ENCODE peak calls at places on chromosomes 6 and 20, in four cellular contexts. A, N, Z and J are unnamed samples.

GRCh38 chr20:15011631-15012030 is 674.2 kb upstream of the FLRT3 start:
- DNase-seq in A (no peak), N (no peak), Z (no peak), J (no peak)

GRCh38 chr6:157379656-157380457 is 1.1 kb upstream of the ZDHHC14 start:
- DNase-seq in A (peak), N (peak), Z (peak), J (peak)

GRCh38 chr6:7468382-7469081 is 72.9 kb upstream of the DSP start:
- DNase-seq in A (peak), N (no peak), Z (peak), J (no peak)

GRCh38 chr20:2336471-2336870 is 40.7 kb downstream of the TGM3 start:
- DNase-seq in A (no peak), N (no peak), Z (no peak), J (no peak)

GRCh38 chr6:130303436-130303835 is 62.4 kb upstream of the TMEM200A start:
- DNase-seq in A (no peak), N (no peak), Z (peak), J (no peak)

GRCh38 chr6:14682821-14683220 is 563.0 kb upstream of the JARID2 start:
- DNase-seq in A (no peak), N (no peak), Z (peak), J (no peak)

GRCh38 chr6:30683137-30683979 is 3.1 kb downstream of the PPP1R18 start:
- DNase-seq in A (peak), N (peak), Z (no peak), J (no peak)

GRCh38 chr6:31495580-31495979 is 2.4 kb upstream of the MICB start:
- DNase-seq in A (no peak), N (no peak), Z (peak), J (peak)

GRCh38 chr6:21593927-21594421 is 423 bp downstream of the SOX4 start:
- DNase-seq in A (no peak), N (no peak), Z (peak), J (no peak)

GRCh38 chr20:23150304-23151007 is 64.3 kb upstream of the CD93 start:
- DNase-seq in A (no peak), N (peak), Z (no peak), J (peak)

GRCh38 chr20:25324412-25324811 is 66.2 kb downstream of the ABHD12 start:
- DNase-seq in A (no peak), N (no peak), Z (no peak), J (no peak)

GRCh38 chr6:64908104-64908503 is 798.9 kb downstream of the EYS start:
- DNase-seq in A (no peak), N (peak), Z (no peak), J (no peak)

GRCh38 chr20:7926767-7927166 is 13.5 kb downstream of the HAO1 start:
- DNase-seq in A (no peak), N (no peak), Z (peak), J (no peak)

GRCh38 chr6:167506443-167507231 is 181.8 kb downstream of the TTLL2 start:
- DNase-seq in A (no peak), N (no peak), Z (no peak), J (peak)

GRCh38 chr20:53883098-53883762 is 187.2 kb downstream of the BCAS1 start:
- DNase-seq in A (no peak), N (no peak), Z (peak), J (no peak)

GRCh38 chr6:34791164-34791841 is 580 bp upstream of the BLTP3A start:
- DNase-seq in A (peak), N (peak), Z (peak), J (peak)

GRCh38 chr6:117449549-117450439 is 24.1 kb upstream of the ROS1 start:
- DNase-seq in A (peak), N (no peak), Z (peak), J (peak)

GRCh38 chr6:79833264-79833663 is 114.1 kb downstream of the ELOVL4 start:
- DNase-seq in A (no peak), N (no peak), Z (no peak), J (no peak)

GRCh38 chr20:36092424-36093024 is 62.0 kb upstream of the EPB41L1 start:
- DNase-seq in A (peak), N (no peak), Z (no peak), J (peak)

GRCh38 chr6:5119090-5119951 is 34.2 kb downstream of the PPP1R3G start:
- DNase-seq in A (no peak), N (no peak), Z (no peak), J (no peak)

GRCh38 chr6:167574431-167575097 is 249.7 kb downstream of the TTLL2 start:
- DNase-seq in A (peak), N (peak), Z (no peak), J (no peak)

GRCh38 chr20:51570755-51571469 is 28.4 kb upstream of the NFATC2 start:
- DNase-seq in A (no peak), N (no peak), Z (peak), J (no peak)

GRCh38 chr6:30154709-30155521 is 6.1 kb downstream of the TRIM10 start:
- DNase-seq in A (no peak), N (no peak), Z (peak), J (no peak)

GRCh38 chr6:144190593-144190992 is 40.3 kb downstream of the STX11 start:
- DNase-seq in A (no peak), N (no peak), Z (peak), J (no peak)

GRCh38 chr20:37533154-37533715 is 5.6 kb upstream of the BLCAP start:
- DNase-seq in A (no peak), N (no peak), Z (no peak), J (no peak)

GRCh38 chr20:23404196-23404595 is 17.1 kb downstream of the NAPB start:
- DNase-seq in A (no peak), N (no peak), Z (peak), J (no peak)

GRCh38 chr6:83605517-83605916 is 93.2 kb downstream of the PRSS35 start:
- DNase-seq in A (no peak), N (no peak), Z (no peak), J (no peak)

GRCh38 chr6:140134224-140134623 is 759.8 kb upstream of the CITED2 start:
- DNase-seq in A (no peak), N (peak), Z (no peak), J (no peak)

GRCh38 chr6:36441307-36441894 is 1.3 kb downstream of the PXT1 start:
- DNase-seq in A (peak), N (peak), Z (peak), J (peak)

GRCh38 chr6:41135062-41135832 is 18.9 kb downstream of the TREML1 start:
- DNase-seq in A (no peak), N (no peak), Z (no peak), J (no peak)

GRCh38 chr20:63664861-63665594 is 6.9 kb downstream of the RTEL1 start:
- DNase-seq in A (peak), N (no peak), Z (no peak), J (no peak)

GRCh38 chr6:43705996-43706395 is 18.4 kb upstream of the MRPS18A start:
- DNase-seq in A (no peak), N (peak), Z (peak), J (no peak)

GRCh38 chr6:105135056-105135455 is 44.8 kb downstream of the POPDC3 start:
- DNase-seq in A (no peak), N (no peak), Z (peak), J (no peak)

GRCh38 chr6:27023664-27024063 is 223.8 kb upstream of the PRSS16 start:
- DNase-seq in A (no peak), N (no peak), Z (no peak), J (no peak)

GRCh38 chr20:409697-410559 is 1.8 kb downstream of the RBCK1 start:
- DNase-seq in A (no peak), N (no peak), Z (no peak), J (peak)

GRCh38 chr20:25040438-25040831 is 17.5 kb downstream of the ACSS1 start:
- DNase-seq in A (peak), N (peak), Z (peak), J (no peak)

GRCh38 chr6:154491567-154492470 is 18.7 kb downstream of the CNKSR3 start:
- DNase-seq in A (no peak), N (no peak), Z (peak), J (no peak)

GRCh38 chr20:38874460-38875169 is 51.6 kb upstream of the FAM83D start:
- DNase-seq in A (no peak), N (no peak), Z (no peak), J (no peak)

GRCh38 chr6:130670142-130670541 is 157.1 kb upstream of the SMLR1 start:
- DNase-seq in A (no peak), N (no peak), Z (no peak), J (no peak)

GRCh38 chr20:58235010-58235409 is 6.6 kb upstream of the ANKRD60 start:
- DNase-seq in A (no peak), N (no peak), Z (no peak), J (no peak)
- H3K4me3 ChIP-seq in A (no peak), N (no peak), Z (no peak), J (no peak)

DNA sequence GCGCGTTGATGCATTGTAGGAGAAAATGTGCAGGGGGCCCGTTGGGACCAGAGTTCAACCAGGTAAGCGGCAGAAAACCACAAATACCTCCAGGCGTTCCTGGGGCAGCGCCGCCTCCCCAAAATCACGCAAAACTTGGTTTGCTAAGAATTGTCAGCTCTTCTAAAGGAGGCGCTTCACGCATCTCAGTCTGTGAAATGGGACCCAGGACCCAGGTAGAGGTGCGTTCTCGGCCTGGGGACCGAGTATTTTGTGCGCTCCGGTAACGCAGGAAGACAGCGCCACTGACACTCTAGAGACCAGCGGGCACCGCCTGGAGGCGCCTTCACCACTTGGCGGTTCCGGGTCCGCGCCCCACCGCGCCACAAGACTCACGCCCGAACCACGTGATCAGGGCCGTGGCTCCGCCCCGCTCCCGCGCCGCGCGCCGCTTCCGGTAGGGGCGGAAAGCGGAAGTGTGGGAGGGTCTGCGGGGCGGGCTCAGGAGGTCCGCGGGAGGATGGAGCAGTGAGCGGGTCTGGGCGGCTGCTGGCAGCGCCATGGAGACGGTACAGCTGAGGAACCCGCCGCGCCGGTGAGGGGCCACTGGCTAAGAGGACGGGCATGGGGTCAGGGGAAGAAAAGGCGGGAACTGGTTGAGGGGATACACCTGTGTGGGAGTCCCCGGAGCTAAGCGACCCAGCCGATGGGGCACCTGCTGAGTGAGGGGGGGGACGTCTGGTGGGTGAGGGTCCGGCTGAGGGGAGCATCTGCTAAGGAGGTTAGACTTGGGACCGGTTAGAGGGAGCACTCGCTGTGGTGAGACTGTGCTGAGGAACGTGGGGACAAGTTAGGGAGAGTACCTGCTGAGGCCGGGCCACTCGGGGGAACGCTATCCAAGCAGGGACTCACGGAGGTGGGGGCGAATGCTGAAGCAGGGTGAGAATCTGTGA is at the start of gene STK4:
- DNase-seq in A (peak), N (peak), Z (peak), J (peak)
- TF ChIP-seq POLR2A in A (peak), N (peak), Z (peak), J (peak)

GRCh38 chr6:3835055-3835731 is 14.0 kb upstream of the FAM50B start:
- DNase-seq in A (no peak), N (peak), Z (no peak), J (peak)
- H3K4me3 ChIP-seq in A (no peak), N (no peak), Z (no peak), J (no peak)

GRCh38 chr6:100304575-100304974 is 160.1 kb downstream of the SIM1 start:
- DNase-seq in A (no peak), N (no peak), Z (no peak), J (no peak)

GRCh38 chr6:100296810-100297544 is 167.7 kb downstream of the SIM1 start:
- DNase-seq in A (no peak), N (no peak), Z (peak), J (no peak)

GRCh38 chr6:100305237-100305869 is 159.4 kb downstream of the SIM1 start:
- DNase-seq in A (no peak), N (no peak), Z (no peak), J (no peak)

GRCh38 chr6:100301731-100302130 is 163.0 kb downstream of the SIM1 start:
- DNase-seq in A (no peak), N (no peak), Z (no peak), J (no peak)

GRCh38 chr6:100300221-100300736 is 164.4 kb downstream of the SIM1 start:
- DNase-seq in A (no peak), N (no peak), Z (peak), J (no peak)
- TF ChIP-seq POLR2A in A (no peak), N (no peak), Z (no peak), J (no peak)